ENCODE peak calls at places on chromosomes 16 and 17, in ten cellular contexts. G, O, P, L, U, Y, V, Q, Z and W are unnamed samples.

GRCh38 chr17:43020789-43021738 is 1.1 kb downstream of the VAT1 start:
- DNase-seq in Y (peak; percentile 84), U (peak; percentile 88), O (no peak), Q (peak; percentile 34), G (peak; percentile 92), P (peak; percentile 75), Z (peak; percentile 39), L (peak; percentile 47), V (peak; percentile 83), W (peak; percentile 91)

GRCh38 chr17:44200478-44201155 is 933 bp upstream of the ATXN7L3 start:
- DNase-seq in Y (no peak), V (peak; percentile 49), Q (no peak), G (no peak), P (peak; percentile 43), U (no peak), Z (no peak), O (no peak), L (peak; percentile 68), W (no peak)

GRCh38 chr16:11034005-11034404 is 89.6 kb downstream of the CLEC16A start:
- DNase-seq in Q (no peak), Y (no peak), Z (peak; percentile 69), U (no peak), V (peak; percentile 69), P (no peak), O (no peak), G (no peak), L (no peak), W (no peak)

GRCh38 chr16:88103011-88103410 is 151.8 kb downstream of the BANP start:
- DNase-seq in O (no peak), G (peak; percentile 35), L (no peak), V (peak; percentile 14), U (no peak), P (no peak), Z (no peak), Q (no peak), Y (no peak), W (no peak)

GRCh38 chr17:66965801-66966528 is 1.5 kb downstream of the CACNG4 start:
- DNase-seq in Z (no peak), P (peak; percentile 71), U (no peak), L (peak; percentile 63), G (no peak), Y (peak; percentile 28), Q (no peak), O (no peak), V (no peak), W (no peak)

GRCh38 chr16:30750876-30751465 is 2.7 kb downstream of the PHKG2 start:
- DNase-seq in G (peak; percentile 55), O (no peak), Q (no peak), L (no peak), U (peak; percentile 59), V (no peak), P (no peak), Y (no peak), Z (no peak), W (no peak)

GRCh38 chr17:48131216-48131824 is 23.8 kb downstream of the SNX11 start:
- DNase-seq in U (no peak), Q (peak; percentile 40), L (peak; percentile 83), P (peak; percentile 96), G (no peak), Y (peak; percentile 47), V (peak; percentile 69), O (no peak), Z (peak; percentile 27), W (no peak)

GRCh38 chr17:3843935-3844516 is 2.0 kb downstream of the NCBP3 start:
- DNase-seq in V (no peak), Q (peak; percentile 57), O (no peak), Y (peak; percentile 59), L (peak; percentile 60), U (no peak), G (no peak), Z (no peak), P (peak; percentile 81), W (no peak)

GRCh38 chr17:12605222-12605621 is 60.5 kb upstream of the MYOCD start:
- DNase-seq in Z (peak; percentile 63), G (no peak), U (no peak), O (no peak), Y (no peak), L (no peak), P (no peak), V (no peak), Q (no peak), W (no peak)

GRCh38 chr16:46980926-46981325 is 7.5 kb upstream of the DNAJA2 start:
- DNase-seq in U (no peak), Y (no peak), L (no peak), Z (no peak), G (no peak), V (no peak), O (no peak), Q (no peak), P (no peak), W (no peak)

GRCh38 chr17:2170023-2170422 is 115.1 kb downstream of the HIC1 start:
- DNase-seq in Q (no peak), L (peak; percentile 27), Y (peak; percentile 22), V (no peak), G (no peak), U (no peak), P (peak; percentile 81), Z (no peak), O (no peak), W (no peak)

GRCh38 chr17:79010304-79010646 is 711 bp upstream of the CANT1 start:
- DNase-seq in O (no peak), Y (no peak), L (no peak), P (no peak), Z (no peak), G (no peak), V (no peak), Q (no peak), U (peak; percentile 70), W (no peak)
- H3K4me3 ChIP-seq in O (peak overlapping the region; percentile 56), Y (no peak overlapping the region), L (peak overlapping the region; percentile 94), P (peak overlapping the region; percentile 82), Z (peak overlapping the region; percentile 96), G (peak overlapping the region; percentile 90), V (peak overlapping the region; percentile 76), Q (peak overlapping the region; percentile 79), U (peak overlapping the region; percentile 99), W (peak overlapping the region; percentile 74)

GRCh38 chr16:56255904-56256303 is 64.6 kb downstream of the GNAO1 start:
- DNase-seq in L (no peak), U (no peak), G (no peak), Y (no peak), O (no peak), Q (no peak), P (no peak), V (no peak), Z (no peak), W (no peak)

GRCh38 chr16:56257666-56258359 is 66.5 kb downstream of the GNAO1 start:
- DNase-seq in O (no peak), V (no peak), P (no peak), Y (no peak), Q (no peak), L (no peak), G (no peak), Z (no peak), U (no peak), W (no peak)

GRCh38 chr16:56258508-56259424 is 67.5 kb downstream of the GNAO1 start:
- DNase-seq in V (no peak), Z (no peak), Q (no peak), Y (no peak), G (no peak), P (no peak), U (no peak), L (no peak), O (no peak), W (no peak)

GRCh38 chr16:56259425-56259779 is 68.1 kb downstream of the GNAO1 start:
- DNase-seq in G (no peak), Q (no peak), V (no peak), L (no peak), Y (no peak), P (no peak), O (no peak), U (no peak), Z (no peak), W (no peak)

GRCh38 chr16:56257260-56257659 is 66.0 kb downstream of the GNAO1 start:
- DNase-seq in L (no peak), G (no peak), Z (no peak), Q (peak; percentile 53), V (peak; percentile 27), U (no peak), P (no peak), O (no peak), Y (no peak), W (no peak)
- TF ChIP-seq CTCF in L (no peak), G (no peak), Z (no peak), Q (no peak), V (no peak), U (no peak), P (no peak), O (no peak), Y (no peak), W (no peak)

GRCh38 chr17:73643846-73644144 is 450 bp downstream of the SDK2 start:
- DNase-seq in O (no peak), G (no peak), V (no peak), Y (no peak), L (no peak), Z (no peak), P (no peak), Q (no peak), U (no peak), W (no peak)
- H3K27ac ChIP-seq in O (no peak overlapping the region), G (no peak overlapping the region), V (no peak overlapping the region), Y (no peak overlapping the region), L (peak overlapping the region; percentile 87), Z (no peak overlapping the region), P (no peak overlapping the region), Q (no peak overlapping the region), U (no peak overlapping the region), W (no peak overlapping the region)

GRCh38 chr16:71258371-71258770 is 27.8 kb upstream of the HYDIN start:
- DNase-seq in Z (no peak), G (no peak), P (no peak), L (no peak), Q (no peak), Y (no peak), O (no peak), U (no peak), V (no peak), W (no peak)

GRCh38 chr16:71262391-71262790 is 26.8 kb downstream of the CMTR2 start:
- DNase-seq in Z (no peak), U (no peak), Y (no peak), O (no peak), G (no peak), V (no peak), P (no peak), L (no peak), Q (no peak), W (no peak)

GRCh38 chr16:71260995-71261394 is 28.2 kb downstream of the CMTR2 start:
- DNase-seq in G (no peak), Q (no peak), L (no peak), O (no peak), Z (no peak), P (no peak), Y (no peak), V (no peak), U (no peak), W (no peak)

GRCh38 chr16:71257768-71258167 is 27.2 kb upstream of the HYDIN start:
- DNase-seq in Y (no peak), L (no peak), Z (no peak), Q (no peak), P (no peak), U (no peak), V (no peak), G (no peak), O (no peak), W (no peak)

DNA sequence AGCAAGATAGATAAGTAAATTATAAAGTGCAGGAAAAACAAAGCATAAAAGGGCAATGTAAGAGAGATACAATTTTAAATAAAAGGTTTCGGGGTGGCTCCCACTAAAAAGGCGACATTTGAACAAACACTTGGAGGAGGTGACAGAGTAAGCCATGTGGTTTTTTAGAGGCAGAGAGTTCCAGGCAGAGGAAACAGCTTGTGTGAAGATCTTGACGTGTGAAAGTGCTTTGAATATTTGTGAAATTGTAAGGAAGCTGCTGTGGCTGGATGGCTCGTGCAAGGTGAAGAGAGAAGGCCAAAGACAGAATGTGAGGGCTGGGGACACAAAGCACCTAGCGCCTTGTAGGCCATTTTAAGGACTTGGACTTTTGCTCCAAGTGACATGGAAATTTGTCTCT is 28.6 kb upstream of the HYDIN start:
- DNase-seq in G (no peak), Q (no peak), V (no peak), U (no peak), Y (no peak), P (no peak), Z (no peak), O (no peak), L (no peak), W (no peak)
- H3K4me3 ChIP-seq in G (no peak overlapping the region), Q (no peak overlapping the region), V (no peak overlapping the region), U (no peak overlapping the region), Y (no peak overlapping the region), P (no peak overlapping the region), Z (no peak overlapping the region), O (no peak overlapping the region), L (no peak overlapping the region), W (no peak overlapping the region)